ENCODE peak calls at places on chromosomes 3 and 15, in four cellular contexts. Q is HepG2, P is H1, L is K562. X is an unnamed sample.

GRCh38 chr15:75483106-75483505 is 31.6 kb upstream of the SIN3A start:
- DNase-seq in P (no peak), Q (no peak), L (no peak), X (no peak)

GRCh38 chr3:57788624-57789018 is 32.5 kb downstream of the SLMAP start:
- DNase-seq in P (no peak), L (no peak), Q (no peak), X (no peak)

GRCh38 chr3:99823723-99824711 is 6.4 kb downstream of the CMSS1 start:
- DNase-seq in L (no peak), Q (no peak), P (no peak), X (no peak)

GRCh38 chr3:46667061-46667621 is 26.3 kb downstream of the ALS2CL start:
- DNase-seq in L (no peak), Q (no peak), P (no peak), X (no peak)

GRCh38 chr3:125512135-125512920 is 7.7 kb downstream of the SNX4 start:
- DNase-seq in Q (no peak), L (no peak), P (no peak), X (peak; percentile 83)

GRCh38 chr3:106176734-106177133 is 307.9 kb upstream of the CBLB start:
- DNase-seq in L (no peak), P (no peak), Q (no peak), X (peak; percentile 5)

GRCh38 chr3:51974963-51975856 is at the start of gene ABHD14A:
- DNase-seq in L (peak; percentile 79), P (no peak), Q (peak; percentile 37), X (peak; percentile 63)

GRCh38 chr3:124636863-124637296 is 93.4 kb upstream of the UMPS start:
- DNase-seq in P (no peak), Q (peak; percentile 51), L (no peak), X (no peak)

GRCh38 chr15:78715930-78716329 is 74.9 kb upstream of the CHRNB4 start:
- DNase-seq in L (no peak), Q (no peak), P (no peak), X (no peak)

GRCh38 chr3:5585085-5585484 is 397.6 kb downstream of the EDEM1 start:
- DNase-seq in P (no peak), L (no peak), Q (no peak), X (no peak)

GRCh38 chr3:155442066-155442465 is 148.6 kb upstream of the STRIT1 start:
- DNase-seq in Q (no peak), P (no peak), L (no peak), X (no peak)

GRCh38 chr3:107796786-107797185 is 274.0 kb downstream of the BBX start:
- DNase-seq in L (no peak), P (no peak), Q (peak; percentile 74), X (peak; percentile 28)

GRCh38 chr15:87871738-87872315 is 384.7 kb downstream of the NTRK3 start:
- DNase-seq in P (no peak), Q (no peak), L (no peak), X (no peak)

DNA sequence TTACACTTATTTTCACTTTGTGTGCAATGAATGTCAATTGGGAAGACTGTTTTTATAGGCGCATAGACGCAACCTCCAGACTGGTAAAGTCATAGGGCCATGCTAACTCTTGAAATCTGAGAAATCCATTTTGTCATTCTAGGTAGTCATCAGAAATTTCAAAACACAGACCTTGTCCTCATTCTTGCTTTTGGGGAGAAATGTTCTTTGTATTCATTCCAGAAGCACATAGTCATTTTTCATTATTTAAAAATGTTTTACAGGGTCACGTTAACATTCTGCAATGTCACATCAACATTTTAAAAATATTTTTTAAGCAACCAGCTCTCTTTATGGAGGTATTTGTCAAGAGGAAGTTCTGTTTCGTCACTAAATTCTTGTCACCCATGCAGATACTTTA is 898.4 kb downstream of the PDCD6IP start:
- DNase-seq in P (no peak), L (no peak), Q (no peak), X (no peak)
- H3K4me1 ChIP-seq in P (no peaks in the 10 kb centered on the region), L (no peaks in the 10 kb centered on the region), Q (no peaks in the 10 kb centered on the region), X (no peaks in the 10 kb centered on the region)

GRCh38 chr15:63218114-63218808 is 28.9 kb downstream of the RAB8B start:
- DNase-seq in Q (peak; percentile 27), P (no peak), L (no peak), X (no peak)
- TF ChIP-seq JUN in Q (no peak), P (no peak), L (no peak), X (no peak)

GRCh38 chr3:169674090-169674489 is 10.6 kb upstream of the MECOM start:
- DNase-seq in L (no peak), Q (no peak), P (no peak), X (no peak)

GRCh38 chr3:169675091-169675490 is 11.6 kb upstream of the MECOM start:
- DNase-seq in Q (no peak), L (no peak), P (no peak), X (no peak)

GRCh38 chr3:169676925-169677537 is 13.5 kb upstream of the MECOM start:
- DNase-seq in L (no peak), P (no peak), Q (no peak), X (no peak)

GRCh38 chr3:169673521-169673920 is 10.0 kb upstream of the MECOM start:
- DNase-seq in P (no peak), L (no peak), Q (no peak), X (no peak)

GRCh38 chr3:169678122-169678521 is 14.6 kb upstream of the MECOM start:
- DNase-seq in P (no peak), L (no peak), Q (no peak), X (no peak)
- H2AFZ ChIP-seq in P (no peak overlapping the region), L (no peak overlapping the region), Q (no peak overlapping the region), X (no peak overlapping the region)

GRCh38 chr15:93063292-93063671 is 25.7 kb downstream of the RGMA start:
- DNase-seq in L (no peak), P (no peak), Q (no peak), X (no peak)
- H3K4me1 ChIP-seq in L (peaks cover 3% of the 10 kb centered on the region), P (peaks cover 63% of the 10 kb centered on the region), Q (no peaks in the 10 kb centered on the region), X (no peaks in the 10 kb centered on the region)

GRCh38 chr3:71087109-71088018 is 496.2 kb downstream of the FOXP1 start:
- DNase-seq in P (no peak), L (no peak), Q (peak; percentile 83), X (peak; percentile 32)
- TF ChIP-seq JUN in P (no peak), L (no peak), Q (no peak), X (peak; percentile 47)

GRCh38 chr3:98612996-98613517 is 19.6 kb upstream of the CPOX start:
- DNase-seq in Q (no peak), L (no peak), P (no peak), X (no peak)
- H2AFZ ChIP-seq in Q (peak overlapping the region; percentile 91), L (peak overlapping the region; percentile 72), P (peak overlapping the region; percentile 98), X (no peak overlapping the region)

GRCh38 chr15:63506537-63507035 is 2.2 kb downstream of the USP3 start:
- DNase-seq in L (no peak), P (no peak), Q (peak; percentile 58), X (peak; percentile 42)
- H3K4me1 ChIP-seq in L (peaks cover 19% of the 10 kb centered on the region), P (peaks cover 5% of the 10 kb centered on the region), Q (peaks cover 69% of the 10 kb centered on the region), X (peaks cover 70% of the 10 kb centered on the region)

GRCh38 chr15:43070249-43070648 is 35.6 kb downstream of the UBR1 start:
- DNase-seq in L (no peak), P (no peak), Q (no peak), X (no peak)

GRCh38 chr15:43071451-43071850 is 34.4 kb downstream of the UBR1 start:
- DNase-seq in L (no peak), Q (no peak), P (no peak), X (no peak)

GRCh38 chr15:43070893-43071292 is 34.9 kb downstream of the UBR1 start:
- DNase-seq in P (no peak), Q (no peak), L (no peak), X (no peak)

DNA sequence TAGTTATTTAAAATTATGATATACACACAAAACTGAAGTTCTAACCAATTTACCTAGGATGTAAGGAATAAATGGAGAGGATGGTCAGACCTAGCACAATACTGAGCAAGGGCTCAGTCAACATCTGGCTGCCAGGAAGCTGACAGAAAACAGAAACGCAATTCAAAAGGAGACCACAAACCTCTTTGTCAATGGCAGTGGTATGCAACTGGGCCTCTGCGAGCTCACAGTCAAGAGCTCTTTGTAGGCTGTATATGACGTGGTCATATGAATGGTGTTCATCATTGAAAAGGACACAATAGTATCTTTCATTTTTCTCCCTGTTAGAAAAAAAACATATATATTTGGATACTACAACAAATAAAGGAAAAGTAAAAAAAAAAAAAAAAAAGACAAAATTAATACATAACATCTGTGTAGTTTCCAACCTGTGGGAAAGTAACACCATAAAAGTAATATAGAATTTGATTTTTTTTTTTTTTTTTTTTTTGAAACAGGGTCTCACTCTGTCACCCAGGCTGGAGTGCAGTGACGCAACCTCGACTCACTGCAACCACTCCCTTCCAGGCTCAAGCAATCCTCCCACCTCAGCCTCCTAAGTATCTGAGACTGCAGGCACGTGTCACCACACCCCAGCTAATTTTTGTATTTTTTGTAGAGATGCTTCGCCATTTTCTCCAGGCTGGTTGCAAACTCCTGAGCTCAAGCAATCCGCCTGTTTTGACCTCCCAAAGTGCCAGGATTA is 37.9 kb downstream of the UBR1 start:
- DNase-seq in L (no peak), P (no peak), Q (peak; percentile 18), X (no peak)
- TF ChIP-seq JUN in L (no peak), P (no peak), Q (no peak), X (no peak)